ENCODE peak calls at places on chromosomes 11 and 22, in nine cellular contexts. G is MG63; Q is cardiac fibroblast; X is prostate gland; T is heart right ventricle; E is HCT116; U is CD4-positive, CD25-positive, alpha-beta regulatory T cell; V is CD4-positive, alpha-beta memory T cell; K is lower lobe of right lung. S is an unnamed sample.

GRCh38 chr11:129815596-129816461 is at the start of gene TMEM45B:
- DNase-seq in T (no peak), X (no peak), V (peak; percentile 40), U (peak; percentile 38), K (peak; percentile 76), G (no peak), Q (no peak), E (no peak), S (no peak)

GRCh38 chr22:20584872-20585639 is 77.6 kb downstream of the MED15 start:
- DNase-seq in U (no peak), E (no peak), V (no peak), T (no peak), Q (no peak), K (peak; percentile 28), X (no peak), G (no peak), S (no peak)

GRCh38 chr11:64875369-64876225 is 2.8 kb downstream of the EHD1 start:
- DNase-seq in X (no peak), G (no peak), U (no peak), K (no peak), E (no peak), T (no peak), V (no peak), Q (no peak), S (no peak)

GRCh38 chr11:62879150-62879549 is 1.5 kb upstream of the SLC3A2 start:
- DNase-seq in G (no peak), K (no peak), Q (no peak), T (no peak), V (no peak), U (no peak), X (no peak), E (no peak), S (no peak)

GRCh38 chr11:22666700-22667439 is 459 bp downstream of the GAS2 start:
- DNase-seq in K (peak; percentile 48), X (peak; percentile 33), Q (peak; percentile 6), U (no peak), T (peak; percentile 66), G (peak; percentile 5), V (no peak), E (no peak), S (no peak)

GRCh38 chr11:69384548-69385465 is 90.9 kb downstream of the MYEOV start:
- DNase-seq in G (no peak), U (no peak), X (no peak), V (no peak), K (no peak), E (no peak), T (no peak), Q (no peak), S (no peak)

GRCh38 chr11:46632502-46632901 is 15.1 kb downstream of the ATG13 start:
- DNase-seq in T (no peak), E (no peak), K (no peak), V (no peak), X (no peak), U (no peak), Q (no peak), G (no peak), S (no peak)

GRCh38 chr22:42440728-42441127 is 8.5 kb upstream of the NFAM1 start:
- DNase-seq in V (no peak), Q (no peak), T (no peak), E (no peak), U (no peak), G (no peak), K (no peak), X (no peak), S (no peak)

GRCh38 chr22:29226246-29226981 is 20.7 kb downstream of the EMID1 start:
- DNase-seq in T (no peak), K (no peak), V (no peak), Q (no peak), X (no peak), U (no peak), G (no peak), E (no peak), S (no peak)

GRCh38 chr11:112401036-112401769 is 140.5 kb upstream of the PLET1 start:
- DNase-seq in U (no peak), K (no peak), X (no peak), E (no peak), Q (no peak), G (peak; percentile 81), V (no peak), T (no peak), S (no peak)

GRCh38 chr11:33942954-33943353 is 51.1 kb upstream of the LMO2 start:
- DNase-seq in V (no peak), Q (peak; percentile 93), E (peak; percentile 3), K (no peak), T (no peak), U (no peak), G (peak; percentile 87), X (no peak), S (peak; percentile 7)

GRCh38 chr11:133936551-133936950 is 20.2 kb downstream of the IGSF9B start:
- DNase-seq in U (no peak), E (no peak), V (no peak), Q (no peak), X (no peak), G (no peak), T (no peak), K (no peak), S (no peak)

GRCh38 chr22:36211237-36211881 is 9.8 kb upstream of the APOL4 start:
- DNase-seq in Q (peak; percentile 67), K (no peak), X (no peak), G (peak; percentile 39), V (no peak), T (no peak), E (no peak), U (no peak), S (peak; percentile 38)

GRCh38 chr22:38267086-38267485 is 5.7 kb downstream of the TMEM184B start:
- DNase-seq in X (no peak), Q (peak; percentile 89), G (no peak), E (no peak), T (peak; percentile 42), K (no peak), U (peak; percentile 69), V (peak; percentile 89), S (peak; percentile 74)

GRCh38 chr11:45482331-45482730 is 183.1 kb downstream of the CHST1 start:
- DNase-seq in G (no peak), K (no peak), U (no peak), X (no peak), T (no peak), V (no peak), E (no peak), Q (no peak), S (no peak)

GRCh38 chr22:45284705-45285305 is at the start of gene UPK3A:
- DNase-seq in U (peak; percentile 50), V (peak; percentile 51), Q (no peak), G (no peak), K (peak; percentile 87), E (peak; percentile 33), X (peak; percentile 81), T (peak; percentile 76), S (no peak)

GRCh38 chr22:44419429-44419828 is 78.6 kb downstream of the RTL6 start:
- DNase-seq in U (no peak), T (no peak), V (no peak), Q (peak; percentile 8), G (no peak), E (no peak), K (no peak), X (no peak), S (no peak)

GRCh38 chr11:29318134-29318845 is 698.5 kb downstream of the KCNA4 start:
- DNase-seq in V (no peak), X (no peak), Q (peak; percentile 72), U (no peak), E (no peak), K (no peak), T (no peak), G (peak; percentile 28), S (no peak)
- H3K4me3 ChIP-seq in V (no peak overlapping the region), X (no peak overlapping the region), Q (no peak overlapping the region), U (no peak overlapping the region), E (no peak overlapping the region), K (no peak overlapping the region), T (no peak overlapping the region), G (no peak overlapping the region), S (no peak overlapping the region)

DNA sequence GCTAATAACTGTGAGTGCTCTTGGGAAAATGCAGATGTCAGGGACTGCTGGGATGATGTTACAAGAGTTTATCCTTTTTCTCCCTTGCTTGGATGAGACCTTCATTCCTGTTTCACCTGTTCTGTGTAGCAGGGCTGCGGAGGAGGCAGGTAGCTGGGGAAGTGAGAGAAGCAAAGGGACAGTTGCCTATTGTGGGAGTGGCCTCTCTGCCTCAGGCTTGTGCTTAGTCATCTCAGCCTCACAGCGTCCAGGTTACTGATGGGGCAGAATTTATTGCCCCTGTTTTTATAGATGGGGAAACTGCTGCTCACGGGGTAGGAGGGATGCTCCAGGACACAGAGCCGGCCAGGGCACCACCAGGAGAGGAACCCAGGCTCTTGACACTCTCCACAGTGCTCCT is 1.7 kb downstream of the STX3 start:
- DNase-seq in K (peak; percentile 53), V (no peak), Q (peak; percentile 16), E (peak; percentile 26), X (peak; percentile 56), U (no peak), G (no peak), T (no peak), S (peak; percentile 37)
- H3K4me3 ChIP-seq in K (peak overlapping the region; percentile 98), V (no peak overlapping the region), Q (no peak overlapping the region), E (peak overlapping the region; percentile 87), X (no peak overlapping the region), U (no peak overlapping the region), G (no peak overlapping the region), T (peak overlapping the region; percentile 81), S (no peak overlapping the region)

DNA sequence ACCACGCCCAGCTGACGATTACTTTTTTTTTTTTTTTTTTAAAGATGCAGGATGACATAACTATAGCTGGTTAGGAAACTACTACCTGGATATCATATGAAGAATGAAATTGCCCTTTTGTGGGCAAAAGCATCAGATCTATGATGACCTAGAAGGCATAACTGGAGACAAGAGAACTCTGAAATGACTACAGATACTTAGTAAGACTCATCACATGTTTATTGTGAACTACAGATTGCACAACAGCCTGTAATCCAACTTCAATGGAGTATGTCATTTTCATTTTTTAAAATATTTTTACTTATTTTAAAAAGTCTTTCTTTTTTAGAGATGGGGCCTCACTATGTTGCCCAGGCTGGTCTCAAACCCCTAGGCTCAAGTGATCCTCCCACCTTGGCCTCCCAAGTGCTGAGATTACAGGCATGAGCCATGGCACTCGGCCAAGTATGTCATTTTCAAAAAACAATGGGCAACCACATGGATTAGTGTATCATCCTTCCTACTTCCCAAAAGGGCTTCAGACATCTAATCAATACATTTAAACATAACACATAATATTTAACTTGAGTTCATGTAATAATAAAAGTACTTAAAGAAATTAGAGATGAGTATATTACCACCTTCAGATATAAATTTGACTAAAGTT is 3.3 kb downstream of the MTMR2 start:
- DNase-seq in X (no peak), Q (peak; percentile 73), E (no peak), G (no peak), T (no peak), V (no peak), U (no peak), K (no peak), S (peak; percentile 46)
- H3K4me3 ChIP-seq in X (no peak overlapping the region), Q (no peak overlapping the region), E (no peak overlapping the region), G (no peak overlapping the region), T (no peak overlapping the region), V (no peak overlapping the region), U (no peak overlapping the region), K (no peak overlapping the region), S (no peak overlapping the region)

DNA sequence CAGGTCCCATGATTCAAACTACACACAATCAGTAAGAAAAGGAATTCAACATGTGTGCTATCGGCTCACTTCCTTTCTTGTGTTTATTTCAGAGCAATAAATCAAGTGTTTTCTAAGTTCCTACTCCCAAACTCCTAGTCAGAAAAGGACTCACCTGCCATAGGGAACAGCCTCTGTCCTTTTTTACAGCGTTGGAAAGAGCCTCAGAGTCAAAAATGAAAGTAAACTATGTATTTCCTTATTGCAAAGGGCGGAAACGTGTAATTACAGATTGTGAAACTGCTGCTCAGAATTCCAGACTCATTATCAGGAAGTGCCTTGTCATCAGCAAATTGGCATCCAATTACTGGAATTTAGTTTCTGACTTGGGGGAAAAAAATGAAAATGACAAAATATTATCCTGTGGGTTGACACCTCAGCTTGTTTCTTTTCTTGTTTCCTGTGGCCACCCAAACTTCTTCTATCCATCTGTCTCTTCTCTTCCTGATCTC is at the start of gene CASP4:
- DNase-seq in Q (peak; percentile 85), G (no peak), V (no peak), X (peak; percentile 55), U (peak; percentile 57), E (peak; percentile 18), T (no peak), K (no peak), S (peak; percentile 92)
- H3K4me3 ChIP-seq in Q (peak within 1 kb of the TSS; percentile 61), G (peak within 1 kb of the TSS; percentile 62), V (peak within 1 kb of the TSS; percentile 78), X (peak within 1 kb of the TSS; percentile 48), U (peak within 1 kb of the TSS; percentile 100), E (peak within 1 kb of the TSS; percentile 53), T (peak within 1 kb of the TSS; percentile 63), K (peak within 1 kb of the TSS; percentile 67), S (peak within 1 kb of the TSS; percentile 68)

S was measured in fibroblast of villous mesenchyme.